ENCODE peak calls at places on chromosomes 2 and 18, in eight cellular contexts. S is activated naive CD4-positive, alpha-beta T cell; W is RPMI7951; B is activated CD8-positive, alpha-beta T cell treated with anti-CD3 and anti-CD28 coated beads, Interleukin-2, amount 10 ng/mL, durations not matched to agents 7 days and 5 days; Z is GM12892; T is activated T-helper 1 cell treated with Interleukin-2 at 50 U/mL for 16 hours; V is sciatic nerve; I is T-helper 9 cell. Y is an unnamed sample.

GRCh38 chr18:48958951-48959350 is 8.2 kb upstream of the SMAD7 start:
- DNase-seq in S (no peak), W (no peak), B (no peak), Z (no peak), T (no peak), V (no peak), I (no peak), Y (no peak)

GRCh38 chr18:69402219-69402989 is 1.7 kb downstream of the DOK6 start:
- DNase-seq in S (no peak), W (no peak), B (no peak), Z (no peak), T (no peak), V (no peak), I (no peak), Y (no peak)

GRCh38 chr2:178482437-178482836 is 2.2 kb downstream of the PLEKHA3 start:
- DNase-seq in S (no peak), W (peak), B (no peak), Z (no peak), T (no peak), V (no peak), I (no peak), Y (no peak)

GRCh38 chr2:27509326-27509725 is 12.7 kb downstream of the GCKR start:
- DNase-seq in S (no peak), W (peak), B (no peak), Z (no peak), T (no peak), V (no peak), I (no peak), Y (no peak)

GRCh38 chr2:154125900-154126299 is 254.2 kb downstream of the GALNT13 start:
- DNase-seq in S (no peak), W (peak), B (no peak), Z (no peak), T (no peak), V (no peak), I (no peak), Y (no peak)

GRCh38 chr2:118826093-118826492 is 21.4 kb downstream of the EN1 start:
- DNase-seq in S (no peak), W (no peak), B (no peak), Z (no peak), T (no peak), V (no peak), I (no peak), Y (no peak)

GRCh38 chr2:214881647-214882205 is 72.2 kb upstream of the BARD1 start:
- DNase-seq in S (no peak), W (no peak), B (no peak), Z (no peak), T (no peak), V (no peak), I (no peak), Y (no peak)

GRCh38 chr2:51997571-51997970 is 965.6 kb upstream of the NRXN1 start:
- DNase-seq in S (no peak), W (no peak), B (no peak), Z (no peak), T (no peak), V (no peak), I (no peak), Y (no peak)

GRCh38 chr2:200435379-200435778 is 74.5 kb downstream of the KCTD18 start:
- DNase-seq in S (no peak), W (no peak), B (no peak), Z (no peak), T (no peak), V (no peak), I (no peak), Y (no peak)

GRCh38 chr2:85737481-85737880 is 16.3 kb upstream of the ATOH8 start:
- DNase-seq in S (no peak), W (peak), B (no peak), Z (no peak), T (no peak), V (peak), I (no peak), Y (no peak)

GRCh38 chr2:230203110-230203676 is 16.6 kb downstream of the SP110 start:
- DNase-seq in S (no peak), W (no peak), B (no peak), Z (peak), T (no peak), V (no peak), I (no peak), Y (no peak)

GRCh38 chr2:101811226-101812015 is 113.9 kb downstream of the MAP4K4 start:
- DNase-seq in S (no peak), W (no peak), B (no peak), Z (no peak), T (no peak), V (no peak), I (no peak), Y (no peak)

Y was measured in activated T-helper 2 cell treated with anti-CD3 and anti-CD28 coated beads, Interferon-gamma antibody, Interleukin-2, Interleukin-4, amounts not matched to agents 10 μg/mL and 5 μg/mL and 100 μg/mL, durations not matched to agents 14 hours and 24 hours and 36 hours.